ENCODE peak calls at places on chromosomes 11 and 22, in four cellular contexts. C is A549, K is K562, J is HepG2. Z is an unnamed sample.

GRCh38 chr11:35214792-35215193 is 75.8 kb downstream of the CD44 start:
- DNase-seq in C (no peak), J (no peak), K (no peak), Z (peak)

GRCh38 chr11:60701509-60701818 is 2.1 kb downstream of the MS4A8 start:
- DNase-seq in C (no peak), J (no peak), K (no peak), Z (no peak)

GRCh38 chr11:3855808-3856491 is 486 bp downstream of the STIM1 start:
- DNase-seq in C (peak), K (peak), J (no peak), Z (no peak)

GRCh38 chr11:85829172-85829571 is 18.2 kb upstream of the SYTL2 start:
- DNase-seq in C (no peak), K (no peak), J (no peak), Z (no peak)

GRCh38 chr22:36355362-36355761 is 32.4 kb downstream of the MYH9 start:
- DNase-seq in J (no peak), C (no peak), K (no peak), Z (peak)

GRCh38 chr11:82802710-82803109 is 69.0 kb upstream of the FAM181B start:
- DNase-seq in K (no peak), C (no peak), J (no peak), Z (no peak)

GRCh38 chr11:57787920-57788716 is 26.5 kb downstream of the CTNND1 start:
- DNase-seq in J (peak), K (no peak), C (no peak), Z (no peak)

GRCh38 chr11:894575-895201 is 15.9 kb downstream of the CHID1 start:
- DNase-seq in C (no peak), J (no peak), K (peak), Z (no peak)

GRCh38 chr11:355581-356458 is 13.5 kb upstream of the B4GALNT4 start:
- DNase-seq in C (peak), K (peak), J (peak), Z (peak)

GRCh38 chr11:11604340-11604992 is 17.3 kb downstream of the GALNT18 start:
- DNase-seq in K (no peak), C (no peak), J (no peak), Z (no peak)

GRCh38 chr11:64165842-64166635 is at the start of gene MACROD1:
- DNase-seq in C (peak), K (peak), J (peak), Z (peak)

GRCh38 chr11:123561046-123561781 is 93.2 kb downstream of the SCN3B start:
- DNase-seq in C (no peak), J (peak), K (peak), Z (peak)

GRCh38 chr11:45390407-45390806 is 104.3 kb upstream of the SYT13 start:
- DNase-seq in J (peak), C (no peak), K (no peak), Z (no peak)

GRCh38 chr11:132284611-132285010 is 914.2 kb downstream of the NTM start:
- DNase-seq in K (no peak), C (no peak), J (no peak), Z (no peak)

GRCh38 chr11:66391322-66391721 is 19.8 kb upstream of the SLC29A2 start:
- DNase-seq in K (no peak), C (no peak), J (no peak), Z (no peak)

GRCh38 chr11:95711162-95711944 is 78.2 kb downstream of the FAM76B start:
- DNase-seq in C (no peak), J (no peak), K (no peak), Z (peak)

GRCh38 chr11:17673951-17674350 is 45.4 kb upstream of the MYOD1 start:
- DNase-seq in C (no peak), K (no peak), J (no peak), Z (no peak)

GRCh38 chr11:57751676-57752253 is at the start of gene BTBD18:
- DNase-seq in J (peak), K (peak), C (peak), Z (peak)

GRCh38 chr22:20657963-20658362 is 116.0 kb upstream of the SERPIND1 start:
- DNase-seq in J (no peak), C (no peak), K (no peak), Z (no peak)

GRCh38 chr22:20130739-20131592 is 638 bp upstream of the ZDHHC8 start:
- DNase-seq in C (no peak), J (peak), K (peak), Z (peak)

GRCh38 chr11:69002101-69002742 is 10.8 kb downstream of the MRGPRF start:
- DNase-seq in K (no peak), J (no peak), C (no peak), Z (no peak)
- TF ChIP-seq MAZ in K (no peak), J (no peak), C (no peak), Z (no peak)

DNA sequence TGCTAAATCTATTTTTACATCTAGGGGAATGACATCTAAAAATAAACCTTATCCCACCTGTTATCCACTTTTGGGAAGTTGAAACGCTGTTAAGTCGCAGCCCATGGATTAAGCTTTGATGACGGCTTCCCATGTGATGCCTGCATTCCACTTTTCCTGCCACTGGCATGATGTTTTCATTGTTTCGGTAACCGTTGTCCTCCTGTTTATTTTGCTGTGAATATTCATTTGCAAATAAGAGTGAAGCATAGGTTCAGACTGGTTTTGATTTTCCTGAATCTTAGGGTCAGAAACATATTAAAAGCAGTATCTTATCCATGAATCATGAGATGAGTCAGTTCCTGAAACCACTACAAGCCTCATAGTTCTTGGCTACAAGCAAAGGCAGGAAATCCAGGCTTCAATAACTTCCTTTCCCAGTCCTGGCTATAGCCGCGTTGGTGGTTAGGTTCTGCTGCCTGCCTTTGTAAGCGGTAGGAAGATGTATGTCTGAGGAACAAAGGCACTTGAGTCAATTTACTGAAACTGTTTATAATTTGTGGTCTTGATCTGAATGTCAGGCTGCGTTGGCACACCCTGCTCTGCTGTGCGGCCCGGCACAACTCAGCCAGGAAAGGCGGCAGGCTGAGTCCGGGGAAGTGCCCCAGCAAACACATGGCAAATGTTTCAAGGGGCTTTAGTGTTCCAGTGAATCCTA is 19.4 kb downstream of the TEAD1 start:
- DNase-seq in C (peak), K (peak), J (peak), Z (peak)
- TF ChIP-seq MAZ in C (no peak), K (no peak), J (no peak), Z (no peak)

GRCh38 chr11:129719037-129719436 is 96.6 kb upstream of the TMEM45B start:
- DNase-seq in C (no peak), J (no peak), K (no peak), Z (no peak)
- TF ChIP-seq MAZ in C (no peak), J (no peak), K (no peak), Z (no peak)

GRCh38 chr22:46638601-46639431 is 18.6 kb downstream of the GRAMD4 start:
- DNase-seq in J (peak), C (no peak), K (no peak), Z (peak)
- TF ChIP-seq MAZ in J (peak), C (no peak), K (no peak), Z (no peak)

GRCh38 chr11:116331381-116331780 is 441.4 kb downstream of the BUD13 start:
- DNase-seq in K (no peak), J (no peak), C (no peak), Z (no peak)

GRCh38 chr11:116328410-116328809 is 444.4 kb downstream of the BUD13 start:
- DNase-seq in K (no peak), C (no peak), J (no peak), Z (no peak)

GRCh38 chr11:116328851-116329250 is 443.9 kb downstream of the BUD13 start:
- DNase-seq in J (no peak), K (no peak), C (no peak), Z (no peak)

GRCh38 chr11:116330439-116331185 is 442.2 kb downstream of the BUD13 start:
- DNase-seq in K (no peak), J (no peak), C (no peak), Z (no peak)

GRCh38 chr11:116329354-116330090 is 443.3 kb downstream of the BUD13 start:
- DNase-seq in J (no peak), K (no peak), C (no peak), Z (no peak)
- TF ChIP-seq MAZ in J (no peak), K (no peak), C (no peak), Z (no peak)

Z was measured in IMR-90.